ENCODE peak calls at places on chromosomes 13 and 19, in nine cellular contexts. One of them, this sample, is unnamed.
A peak's percentile ranks its signal among the peaks of the same experiment; 100 is the strongest.

GRCh38 chr13:35712907-35713685 is 236.6 kb upstream of the MAB21L1 start:
- DNase-seq in dorsolateral prefrontal cortex: no peak
- DNase-seq in IMR-90: peak; percentile 71
- DNase-seq in MCF 10A: no peak
- DNase-seq in astrocyte of the spinal cord: peak; percentile 43
- DNase-seq in breast epithelium: no peak
- DNase-seq in mesothelial cell of epicardium: no peak
- DNase-seq in tibial nerve: no peak
- DNase-seq in BE2C: no peak
- DNase-seq in this sample: peak; percentile 51

GRCh38 chr13:100512422-100512821 is 76.2 kb downstream of the GGACT start:
- DNase-seq in dorsolateral prefrontal cortex: no peak
- DNase-seq in IMR-90: peak; percentile 22
- DNase-seq in MCF 10A: peak; percentile 21
- DNase-seq in astrocyte of the spinal cord: peak; percentile 61
- DNase-seq in breast epithelium: no peak
- DNase-seq in mesothelial cell of epicardium: no peak
- DNase-seq in tibial nerve: no peak
- DNase-seq in BE2C: no peak
- DNase-seq in this sample: no peak

GRCh38 chr19:6997679-6998445 is 23.4 kb downstream of the MBD3L2B start:
- DNase-seq in dorsolateral prefrontal cortex: no peak
- DNase-seq in IMR-90: no peak
- DNase-seq in MCF 10A: peak; percentile 71
- DNase-seq in astrocyte of the spinal cord: no peak
- DNase-seq in breast epithelium: no peak
- DNase-seq in mesothelial cell of epicardium: no peak
- DNase-seq in tibial nerve: no peak
- DNase-seq in BE2C: no peak
- DNase-seq in this sample: no peak

GRCh38 chr19:19420570-19421301 is 15.3 kb downstream of the GATAD2A start:
- DNase-seq in dorsolateral prefrontal cortex: no peak
- DNase-seq in IMR-90: no peak
- DNase-seq in MCF 10A: no peak
- DNase-seq in astrocyte of the spinal cord: no peak
- DNase-seq in breast epithelium: no peak
- DNase-seq in mesothelial cell of epicardium: no peak
- DNase-seq in tibial nerve: no peak
- DNase-seq in BE2C: no peak
- DNase-seq in this sample: no peak

GRCh38 chr19:46159893-46160775 is 12.1 kb downstream of the IGFL2 start:
- DNase-seq in dorsolateral prefrontal cortex: no peak
- DNase-seq in IMR-90: no peak
- DNase-seq in MCF 10A: no peak
- DNase-seq in astrocyte of the spinal cord: no peak
- DNase-seq in breast epithelium: no peak
- DNase-seq in mesothelial cell of epicardium: no peak
- DNase-seq in tibial nerve: no peak
- DNase-seq in BE2C: no peak
- DNase-seq in this sample: no peak

GRCh38 chr19:57559008-57559403 is 657 bp downstream of the ZNF550 start:
- DNase-seq in dorsolateral prefrontal cortex: no peak
- DNase-seq in IMR-90: no peak
- DNase-seq in MCF 10A: peak; percentile 42
- DNase-seq in astrocyte of the spinal cord: no peak
- DNase-seq in breast epithelium: no peak
- DNase-seq in mesothelial cell of epicardium: peak; percentile 37
- DNase-seq in tibial nerve: no peak
- DNase-seq in BE2C: peak; percentile 15
- DNase-seq in this sample: peak; percentile 20

GRCh38 chr13:49561064-49561410 is 24.3 kb downstream of the RCBTB1 start:
- DNase-seq in dorsolateral prefrontal cortex: no peak
- DNase-seq in IMR-90: no peak
- DNase-seq in MCF 10A: no peak
- DNase-seq in astrocyte of the spinal cord: no peak
- DNase-seq in breast epithelium: no peak
- DNase-seq in mesothelial cell of epicardium: no peak
- DNase-seq in tibial nerve: no peak
- DNase-seq in BE2C: no peak
- DNase-seq in this sample: peak; percentile 49

GRCh38 chr19:38555200-38555599 is 62.6 kb downstream of the MAP4K1 start:
- DNase-seq in dorsolateral prefrontal cortex: no peak
- DNase-seq in IMR-90: no peak
- DNase-seq in MCF 10A: no peak
- DNase-seq in astrocyte of the spinal cord: no peak
- DNase-seq in breast epithelium: no peak
- DNase-seq in mesothelial cell of epicardium: no peak
- DNase-seq in tibial nerve: no peak
- DNase-seq in BE2C: no peak
- DNase-seq in this sample: no peak

GRCh38 chr13:28320209-28320608 is 174.7 kb downstream of the FLT1 start:
- DNase-seq in dorsolateral prefrontal cortex: no peak
- DNase-seq in IMR-90: no peak
- DNase-seq in MCF 10A: no peak
- DNase-seq in astrocyte of the spinal cord: no peak
- DNase-seq in breast epithelium: no peak
- DNase-seq in mesothelial cell of epicardium: no peak
- DNase-seq in tibial nerve: no peak
- DNase-seq in BE2C: no peak
- DNase-seq in this sample: no peak

GRCh38 chr13:109224033-109224432 is 562.4 kb downstream of the IRS2 start:
- DNase-seq in dorsolateral prefrontal cortex: no peak
- DNase-seq in IMR-90: no peak
- DNase-seq in MCF 10A: no peak
- DNase-seq in astrocyte of the spinal cord: no peak
- DNase-seq in breast epithelium: no peak
- DNase-seq in mesothelial cell of epicardium: no peak
- DNase-seq in tibial nerve: no peak
- DNase-seq in BE2C: no peak
- DNase-seq in this sample: no peak

GRCh38 chr13:27481766-27482165 is 31.4 kb upstream of the MTIF3 start:
- DNase-seq in dorsolateral prefrontal cortex: no peak
- DNase-seq in IMR-90: peak; percentile 10
- DNase-seq in MCF 10A: peak; percentile 46
- DNase-seq in astrocyte of the spinal cord: peak; percentile 13
- DNase-seq in breast epithelium: no peak
- DNase-seq in mesothelial cell of epicardium: peak; percentile 44
- DNase-seq in tibial nerve: no peak
- DNase-seq in BE2C: peak; percentile 74
- DNase-seq in this sample: peak; percentile 33

GRCh38 chr13:101018720-101019119 is 344.1 kb upstream of the TMTC4 start:
- DNase-seq in dorsolateral prefrontal cortex: no peak
- DNase-seq in IMR-90: peak; percentile 71
- DNase-seq in MCF 10A: peak; percentile 34
- DNase-seq in astrocyte of the spinal cord: peak; percentile 75
- DNase-seq in breast epithelium: no peak
- DNase-seq in mesothelial cell of epicardium: no peak
- DNase-seq in tibial nerve: no peak
- DNase-seq in BE2C: no peak
- DNase-seq in this sample: peak; percentile 3

GRCh38 chr19:7631577-7631976 is 1.9 kb downstream of the PCP2 start:
- DNase-seq in dorsolateral prefrontal cortex: no peak
- DNase-seq in IMR-90: no peak
- DNase-seq in MCF 10A: no peak
- DNase-seq in astrocyte of the spinal cord: no peak
- DNase-seq in breast epithelium: no peak
- DNase-seq in mesothelial cell of epicardium: no peak
- DNase-seq in tibial nerve: no peak
- DNase-seq in BE2C: no peak
- DNase-seq in this sample: no peak

GRCh38 chr13:62375653-62376052 is 960.0 kb upstream of the PCDH20 start:
- DNase-seq in dorsolateral prefrontal cortex: no peak
- DNase-seq in IMR-90: no peak
- DNase-seq in MCF 10A: no peak
- DNase-seq in astrocyte of the spinal cord: no peak
- DNase-seq in breast epithelium: no peak
- DNase-seq in mesothelial cell of epicardium: no peak
- DNase-seq in tibial nerve: no peak
- DNase-seq in BE2C: no peak
- DNase-seq in this sample: no peak

GRCh38 chr13:38527140-38527539 is 159.7 kb upstream of the FREM2 start:
- DNase-seq in dorsolateral prefrontal cortex: no peak
- DNase-seq in IMR-90: no peak
- DNase-seq in MCF 10A: no peak
- DNase-seq in astrocyte of the spinal cord: no peak
- DNase-seq in breast epithelium: no peak
- DNase-seq in mesothelial cell of epicardium: no peak
- DNase-seq in tibial nerve: no peak
- DNase-seq in BE2C: no peak
- DNase-seq in this sample: no peak

GRCh38 chr19:18322318-18322758 is 538 bp downstream of the LSM4 start:
- DNase-seq in dorsolateral prefrontal cortex: no peak
- DNase-seq in IMR-90: peak; percentile 65
- DNase-seq in MCF 10A: peak; percentile 57
- DNase-seq in astrocyte of the spinal cord: peak; percentile 59
- DNase-seq in breast epithelium: no peak
- DNase-seq in mesothelial cell of epicardium: no peak
- DNase-seq in tibial nerve: no peak
- DNase-seq in BE2C: peak; percentile 74
- DNase-seq in this sample: peak; percentile 77

DNA sequence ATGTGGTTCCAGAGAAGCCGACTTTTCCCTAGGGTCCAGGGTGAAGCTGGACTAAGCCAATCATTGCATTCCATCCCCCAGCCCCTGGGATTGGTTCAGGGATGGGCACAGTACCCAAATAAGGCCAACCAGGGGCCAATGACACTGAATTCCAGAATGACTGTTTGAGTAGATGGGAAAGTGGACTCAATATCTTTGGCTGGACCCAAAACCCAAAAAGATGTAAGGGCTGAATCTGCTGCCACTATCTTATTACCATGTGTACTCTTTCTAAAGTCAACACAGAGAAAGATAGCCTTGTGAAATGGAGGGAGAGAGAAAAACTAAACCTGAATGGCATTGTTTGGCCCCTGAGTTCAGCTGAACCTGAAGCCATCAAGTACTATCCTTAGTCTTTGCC is 39.2 kb upstream of the TNFSF11 start:
- DNase-seq in dorsolateral prefrontal cortex: no peak
- DNase-seq in IMR-90: no peak
- DNase-seq in MCF 10A: no peak
- DNase-seq in astrocyte of the spinal cord: no peak
- DNase-seq in breast epithelium: no peak
- DNase-seq in mesothelial cell of epicardium: no peak
- DNase-seq in tibial nerve: no peak
- DNase-seq in BE2C: no peak
- DNase-seq in this sample: no peak
- TF ChIP-seq CTCF in dorsolateral prefrontal cortex: no peak
- TF ChIP-seq CTCF in IMR-90: no peak
- TF ChIP-seq CTCF in MCF 10A: no peak
- TF ChIP-seq CTCF in astrocyte of the spinal cord: no peak
- TF ChIP-seq CTCF in breast epithelium: no peak
- TF ChIP-seq CTCF in mesothelial cell of epicardium: no peak
- TF ChIP-seq CTCF in tibial nerve: no peak
- TF ChIP-seq CTCF in BE2C: no peak
- TF ChIP-seq CTCF in this sample: no peak

GRCh38 chr13:22801402-22802003 is 379.3 kb upstream of the SGCG start:
- DNase-seq in dorsolateral prefrontal cortex: no peak
- DNase-seq in IMR-90: peak; percentile 5
- DNase-seq in MCF 10A: no peak
- DNase-seq in astrocyte of the spinal cord: no peak
- DNase-seq in breast epithelium: no peak
- DNase-seq in mesothelial cell of epicardium: no peak
- DNase-seq in tibial nerve: no peak
- DNase-seq in BE2C: no peak
- DNase-seq in this sample: peak; percentile 30
- TF ChIP-seq CTCF in dorsolateral prefrontal cortex: peak; percentile 44
- TF ChIP-seq CTCF in IMR-90: peak; percentile 36
- TF ChIP-seq CTCF in MCF 10A: peak; percentile 47
- TF ChIP-seq CTCF in astrocyte of the spinal cord: no peak
- TF ChIP-seq CTCF in breast epithelium: no peak
- TF ChIP-seq CTCF in mesothelial cell of epicardium: peak; percentile 41
- TF ChIP-seq CTCF in tibial nerve: peak; percentile 6
- TF ChIP-seq CTCF in BE2C: peak; percentile 7
- TF ChIP-seq CTCF in this sample: peak; percentile 41

GRCh38 chr19:23440791-23441190 is 45.5 kb upstream of the ZNF91 start:
- DNase-seq in dorsolateral prefrontal cortex: no peak
- DNase-seq in IMR-90: no peak
- DNase-seq in MCF 10A: no peak
- DNase-seq in astrocyte of the spinal cord: no peak
- DNase-seq in breast epithelium: no peak
- DNase-seq in mesothelial cell of epicardium: no peak
- DNase-seq in tibial nerve: no peak
- DNase-seq in BE2C: peak; percentile 56
- DNase-seq in this sample: no peak
- TF ChIP-seq CTCF in dorsolateral prefrontal cortex: peak; percentile 23
- TF ChIP-seq CTCF in IMR-90: no peak
- TF ChIP-seq CTCF in MCF 10A: peak; percentile 21
- TF ChIP-seq CTCF in astrocyte of the spinal cord: peak; percentile 44
- TF ChIP-seq CTCF in breast epithelium: no peak
- TF ChIP-seq CTCF in mesothelial cell of epicardium: peak; percentile 26
- TF ChIP-seq CTCF in tibial nerve: no peak
- TF ChIP-seq CTCF in BE2C: peak; percentile 68
- TF ChIP-seq CTCF in this sample: peak; percentile 34

GRCh38 chr19:16066611-16067104 is 9.6 kb upstream of the TPM4 start:
- DNase-seq in dorsolateral prefrontal cortex: no peak
- DNase-seq in IMR-90: peak; percentile 76
- DNase-seq in MCF 10A: peak; percentile 88
- DNase-seq in astrocyte of the spinal cord: no peak
- DNase-seq in breast epithelium: no peak
- DNase-seq in mesothelial cell of epicardium: no peak
- DNase-seq in tibial nerve: no peak
- DNase-seq in BE2C: peak; percentile 42
- DNase-seq in this sample: peak; percentile 63
- TF ChIP-seq CTCF in dorsolateral prefrontal cortex: no peak
- TF ChIP-seq CTCF in IMR-90: peak; percentile 30
- TF ChIP-seq CTCF in MCF 10A: no peak
- TF ChIP-seq CTCF in astrocyte of the spinal cord: peak; percentile 18
- TF ChIP-seq CTCF in breast epithelium: no peak
- TF ChIP-seq CTCF in mesothelial cell of epicardium: no peak
- TF ChIP-seq CTCF in tibial nerve: peak; percentile 7
- TF ChIP-seq CTCF in BE2C: peak; percentile 49
- TF ChIP-seq CTCF in this sample: peak; percentile 29

GRCh38 chr19:3801412-3802096 is 15.4 kb upstream of the MATK start:
- DNase-seq in dorsolateral prefrontal cortex: peak; percentile 79
- DNase-seq in IMR-90: no peak
- DNase-seq in MCF 10A: no peak
- DNase-seq in astrocyte of the spinal cord: no peak
- DNase-seq in breast epithelium: peak; percentile 36
- DNase-seq in mesothelial cell of epicardium: no peak
- DNase-seq in tibial nerve: no peak
- DNase-seq in BE2C: peak; percentile 52
- DNase-seq in this sample: no peak
- TF ChIP-seq CTCF in dorsolateral prefrontal cortex: no peak
- TF ChIP-seq CTCF in IMR-90: peak; percentile 25
- TF ChIP-seq CTCF in MCF 10A: no peak
- TF ChIP-seq CTCF in astrocyte of the spinal cord: peak; percentile 40
- TF ChIP-seq CTCF in breast epithelium: no peak
- TF ChIP-seq CTCF in mesothelial cell of epicardium: peak; percentile 32
- TF ChIP-seq CTCF in tibial nerve: no peak
- TF ChIP-seq CTCF in BE2C: peak; percentile 31
- TF ChIP-seq CTCF in this sample: peak; percentile 23